ENCODE peak calls at places on chromosomes 12 and 14, in ten cellular contexts. B is breast epithelium, L is endothelial cell of umbilical vein, Y is right cardiac atrium, C is MG63, I is mammary epithelial cell, U is astrocyte of the cerebellum, E is BJ, D is prostate gland, X is lower lobe of right lung. J is an unnamed sample.

GRCh38 chr14:53696217-53696965 is 260.2 kb downstream of the BMP4 start:
- DNase-seq in E (no peak), B (no peak), L (peak), I (peak), D (no peak), U (no peak), X (no peak), Y (no peak), C (no peak), J (peak)

GRCh38 chr12:46342562-46343033 is 30.0 kb downstream of the SLC38A2 start:
- DNase-seq in C (peak), U (no peak), X (no peak), L (peak), Y (peak), D (peak), I (peak), E (no peak), B (no peak), J (no peak)

GRCh38 chr14:69643430-69644200 is 32.2 kb downstream of the SUSD6 start:
- DNase-seq in D (peak), X (peak), E (no peak), C (peak), Y (no peak), B (peak), I (peak), U (peak), L (peak), J (no peak)

GRCh38 chr14:49479432-49479831 is 106.7 kb downstream of the RPS29 start:
- DNase-seq in L (no peak), D (peak), B (no peak), C (peak), Y (no peak), U (no peak), E (no peak), X (no peak), I (no peak), J (no peak)

GRCh38 chr12:101919447-101919846 is 42.1 kb downstream of the DRAM1 start:
- DNase-seq in I (no peak), B (no peak), C (no peak), D (no peak), L (no peak), U (no peak), Y (no peak), X (no peak), E (no peak), J (no peak)

GRCh38 chr14:79493081-79493652 is 718.1 kb downstream of the DIO2 start:
- DNase-seq in Y (no peak), U (no peak), I (no peak), L (no peak), C (no peak), E (no peak), X (no peak), D (no peak), B (no peak), J (no peak)

GRCh38 chr12:43291516-43291915 is 260.5 kb downstream of the ADAMTS20 start:
- DNase-seq in D (no peak), B (no peak), X (no peak), L (peak), E (no peak), C (peak), I (no peak), U (no peak), Y (no peak), J (no peak)

GRCh38 chr12:230925-231671 is 17.1 kb upstream of the SLC6A12 start:
- DNase-seq in X (no peak), U (no peak), D (no peak), Y (no peak), L (no peak), I (no peak), B (peak), C (no peak), E (no peak), J (no peak)

GRCh38 chr14:36295642-36296627 is 24.5 kb downstream of the MBIP start:
- DNase-seq in B (no peak), L (no peak), I (no peak), E (no peak), D (no peak), X (no peak), C (no peak), U (no peak), Y (no peak), J (no peak)

GRCh38 chr12:99386907-99387306 is 260.6 kb upstream of the GARIN6 start:
- DNase-seq in D (no peak), I (peak), Y (no peak), X (no peak), U (peak), E (no peak), C (no peak), B (no peak), L (no peak), J (peak)

GRCh38 chr12:66741919-66742318 is 63.0 kb upstream of the GRIP1 start:
- DNase-seq in B (no peak), L (no peak), Y (no peak), C (no peak), I (no peak), U (no peak), D (no peak), X (no peak), E (no peak), J (no peak)

GRCh38 chr14:94373708-94374107 is 14.7 kb downstream of the SERPINA1 start:
- DNase-seq in U (peak), I (peak), D (no peak), E (peak), B (no peak), L (no peak), C (peak), Y (no peak), X (no peak), J (peak)

GRCh38 chr12:12327802-12328201 is 22.2 kb downstream of the MANSC1 start:
- DNase-seq in U (peak), X (no peak), B (no peak), I (peak), Y (no peak), E (no peak), L (peak), C (no peak), D (peak), J (peak)

GRCh38 chr14:71229875-71230274 is 322.6 kb downstream of the PCNX1 start:
- DNase-seq in U (no peak), D (no peak), I (no peak), B (no peak), X (no peak), C (no peak), Y (no peak), E (no peak), L (no peak), J (no peak)

GRCh38 chr12:75635606-75636444 is 124.4 kb upstream of the KRR1 start:
- DNase-seq in D (no peak), E (peak), X (no peak), L (peak), B (no peak), U (peak), I (peak), C (peak), Y (no peak), J (peak)

GRCh38 chr12:49776413-49776812 is 35.1 kb downstream of the TMBIM6 start:
- DNase-seq in D (peak), E (no peak), B (peak), X (peak), L (peak), C (peak), U (peak), I (peak), Y (peak), J (no peak)

GRCh38 chr12:49777341-49777740 is 36.0 kb downstream of the TMBIM6 start:
- DNase-seq in U (no peak), L (no peak), E (no peak), B (no peak), D (no peak), C (no peak), Y (no peak), I (peak), X (no peak), J (no peak)

GRCh38 chr12:49777800-49778748 is 36.7 kb downstream of the TMBIM6 start:
- DNase-seq in L (peak), E (no peak), U (no peak), B (peak), Y (peak), X (peak), I (peak), C (peak), D (peak), J (no peak)

DNA sequence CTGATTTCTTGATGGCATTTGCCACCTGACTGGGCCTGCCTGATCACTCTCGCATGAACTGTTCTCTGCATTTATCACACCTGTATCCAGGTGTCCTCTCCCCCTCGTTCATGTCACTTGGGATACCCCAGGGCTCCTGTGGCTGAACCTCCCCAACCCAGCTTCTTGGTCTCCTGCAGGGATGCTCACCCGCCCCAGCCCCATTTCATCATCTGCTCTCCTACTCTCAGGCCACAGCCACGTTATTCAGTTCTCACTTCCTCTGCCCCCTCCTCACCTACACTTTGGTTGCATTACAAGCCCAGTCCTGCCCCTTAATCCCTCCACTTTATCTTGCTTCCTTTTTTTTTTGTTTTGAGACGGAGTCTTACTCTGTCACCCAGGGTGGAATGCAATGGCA is 35.5 kb downstream of the TMBIM6 start:
- DNase-seq in L (no peak), B (no peak), I (no peak), C (no peak), D (no peak), E (no peak), X (no peak), U (no peak), Y (no peak), J (no peak)
- H3K4me3 ChIP-seq in L (no peak), B (no peak), I (no peak), C (no peak), D (no peak), E (no peak), X (no peak), U (no peak), Y (no peak), J (no peak)

GRCh38 chr12:52874573-52875435 is 26.0 kb upstream of the KRT78 start:
- DNase-seq in E (no peak), X (no peak), C (no peak), L (no peak), U (no peak), Y (no peak), B (no peak), D (no peak), I (no peak), J (no peak)
- H3K4me3 ChIP-seq in E (peak), X (peak), C (peak), L (no peak), U (peak), Y (peak), B (peak), D (peak), I (no peak), J (no peak)

GRCh38 chr14:21535545-21536394 is 9.6 kb upstream of the SALL2 start:
- DNase-seq in X (no peak), E (no peak), U (no peak), B (no peak), D (no peak), Y (no peak), L (no peak), C (no peak), I (no peak), J (no peak)

GRCh38 chr14:21534576-21534975 is 8.4 kb upstream of the SALL2 start:
- DNase-seq in E (no peak), B (no peak), I (no peak), Y (no peak), C (no peak), L (no peak), X (no peak), D (no peak), U (no peak), J (no peak)

GRCh38 chr14:21539154-21539940 is 13.2 kb upstream of the SALL2 start:
- DNase-seq in E (no peak), D (no peak), U (no peak), B (no peak), X (no peak), I (no peak), L (no peak), Y (no peak), C (no peak), J (no peak)

GRCh38 chr14:21536395-21537087 is 10.4 kb upstream of the SALL2 start:
- DNase-seq in D (no peak), L (no peak), C (no peak), Y (no peak), I (no peak), U (no peak), E (no peak), B (no peak), X (no peak), J (no peak)

DNA sequence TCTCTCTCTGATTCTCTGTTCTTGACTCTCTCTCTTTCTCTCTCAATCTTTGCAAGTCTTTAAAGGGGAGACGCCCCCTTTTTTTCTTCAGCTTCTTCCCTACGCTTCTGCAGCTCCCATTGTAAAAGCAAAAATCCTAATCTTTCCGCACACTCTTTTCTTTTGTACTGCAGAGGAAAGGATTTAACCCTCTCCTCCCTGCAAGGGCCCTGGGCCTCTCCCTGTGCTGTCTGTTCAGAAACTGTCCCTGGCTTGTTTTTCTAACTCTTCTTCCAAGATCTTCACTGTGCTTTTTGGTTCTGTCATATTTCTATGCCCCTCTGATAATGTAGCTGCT is 10.9 kb upstream of the SALL2 start:
- DNase-seq in X (no peak), U (no peak), B (no peak), I (no peak), C (no peak), D (no peak), Y (no peak), E (no peak), L (no peak), J (no peak)
- H3K4me3 ChIP-seq in X (peak), U (peak), B (peak), I (no peak), C (no peak), D (peak), Y (no peak), E (no peak), L (no peak), J (no peak)

DNA sequence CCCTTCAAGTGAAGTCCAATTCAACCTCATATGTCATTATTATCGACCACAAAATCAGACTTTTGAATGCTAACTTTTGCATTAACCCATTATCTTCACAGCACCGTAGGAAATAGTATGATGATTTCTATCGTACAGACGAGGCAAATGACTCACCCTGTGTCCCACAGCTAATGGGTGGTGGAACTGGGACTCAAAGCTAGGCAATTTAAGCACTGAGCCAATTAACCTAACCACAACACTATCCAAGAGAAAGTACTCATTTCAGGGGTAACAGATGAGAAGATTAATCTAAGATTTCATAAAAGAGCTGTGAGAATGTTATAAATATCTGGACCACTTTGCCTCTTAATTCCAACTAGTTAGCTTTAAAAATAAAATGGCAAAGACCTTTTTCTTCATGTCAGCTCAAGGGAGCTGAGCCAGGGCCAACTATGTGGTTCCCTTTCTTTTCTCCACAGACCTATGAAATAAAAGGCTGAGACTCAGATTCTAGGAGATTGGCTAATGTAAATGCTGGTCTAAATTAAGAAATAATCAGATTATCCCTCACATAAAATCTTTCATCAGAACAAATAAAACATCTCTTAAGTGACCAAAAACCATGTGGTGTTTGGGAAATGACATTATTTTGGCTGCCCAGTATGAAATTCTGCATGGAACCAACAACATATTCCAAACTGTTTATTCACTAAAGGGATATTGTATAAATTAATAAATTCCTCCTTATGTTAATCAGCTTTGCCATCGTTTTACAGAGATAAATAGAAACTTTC is 4.9 kb downstream of the PTGER2 start:
- DNase-seq in U (no peak), X (no peak), Y (no peak), L (no peak), I (no peak), C (no peak), D (no peak), E (no peak), B (no peak), J (no peak)
- H3K4me3 ChIP-seq in U (no peak), X (no peak), Y (no peak), L (no peak), I (no peak), C (no peak), D (no peak), E (no peak), B (no peak), J (no peak)

DNA sequence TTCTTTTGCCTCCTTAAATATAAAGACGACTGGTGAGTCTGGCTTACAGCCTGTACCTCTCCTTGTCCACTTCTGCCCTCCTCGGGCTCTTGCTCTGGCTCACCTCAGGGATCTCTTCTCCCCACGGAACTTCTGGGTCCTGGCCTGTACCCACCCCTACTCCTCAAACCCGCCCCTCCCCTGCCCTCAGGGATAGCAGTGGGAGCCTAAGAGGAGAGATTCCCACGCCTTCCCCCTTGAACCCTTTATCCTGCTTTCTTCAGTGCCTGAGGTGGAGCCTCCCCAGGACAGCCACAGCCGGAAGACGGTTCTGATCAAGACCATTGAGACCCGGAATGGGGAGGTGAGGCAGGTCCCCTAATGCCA is 2.7 kb downstream of the PRPH start:
- DNase-seq in Y (no peak), X (no peak), C (no peak), I (no peak), D (no peak), L (no peak), E (no peak), B (no peak), U (no peak), J (no peak)
- H3K4me3 ChIP-seq in Y (peak), X (peak), C (no peak), I (peak), D (no peak), L (no peak), E (no peak), B (peak), U (no peak), J (no peak)

GRCh38 chr12:4943067-4943937 is 33.6 kb downstream of the KCNA1 start:
- DNase-seq in E (no peak), U (no peak), B (no peak), L (no peak), C (no peak), Y (no peak), I (no peak), D (no peak), X (no peak), J (no peak)
- H3K4me3 ChIP-seq in E (no peak), U (no peak), B (no peak), L (no peak), C (no peak), Y (no peak), I (no peak), D (no peak), X (no peak), J (no peak)

DNA sequence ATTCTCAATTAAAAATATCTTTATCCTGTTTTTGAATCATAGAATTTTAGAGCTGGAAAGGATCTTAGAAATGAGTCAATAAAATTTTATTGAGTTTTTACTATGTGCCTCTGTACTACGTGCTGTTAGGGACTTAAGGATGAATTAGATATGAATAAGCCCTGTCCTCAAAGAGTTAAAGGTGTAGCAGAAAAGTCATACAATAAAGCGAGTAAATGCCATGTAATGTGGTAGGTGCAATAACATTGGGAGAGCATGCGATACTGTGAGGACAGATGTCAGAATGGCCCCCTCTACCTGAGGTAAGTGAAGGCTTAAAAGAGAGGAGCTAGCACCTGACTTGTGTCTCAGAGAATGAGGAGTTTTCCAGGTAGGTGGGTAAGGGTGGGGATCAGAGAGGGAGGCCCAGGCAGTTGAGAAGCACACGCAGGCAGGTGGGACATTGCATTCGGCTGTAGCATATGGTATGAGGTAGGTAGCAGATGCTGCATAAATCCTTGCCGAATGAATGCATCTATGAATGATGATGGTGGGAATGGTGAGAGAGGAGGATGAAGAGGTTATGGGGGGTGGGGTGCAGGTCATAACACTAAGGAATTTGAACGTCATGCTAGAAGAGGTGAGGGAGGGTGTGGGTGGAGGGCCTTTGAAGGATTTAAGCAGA is 35.4 kb upstream of the ATP23 start:
- DNase-seq in I (no peak), U (no peak), Y (no peak), X (no peak), C (no peak), D (no peak), L (no peak), B (no peak), E (no peak), J (no peak)
- H3K4me3 ChIP-seq in I (no peak), U (no peak), Y (no peak), X (no peak), C (no peak), D (no peak), L (no peak), B (no peak), E (no peak), J (no peak)

DNA sequence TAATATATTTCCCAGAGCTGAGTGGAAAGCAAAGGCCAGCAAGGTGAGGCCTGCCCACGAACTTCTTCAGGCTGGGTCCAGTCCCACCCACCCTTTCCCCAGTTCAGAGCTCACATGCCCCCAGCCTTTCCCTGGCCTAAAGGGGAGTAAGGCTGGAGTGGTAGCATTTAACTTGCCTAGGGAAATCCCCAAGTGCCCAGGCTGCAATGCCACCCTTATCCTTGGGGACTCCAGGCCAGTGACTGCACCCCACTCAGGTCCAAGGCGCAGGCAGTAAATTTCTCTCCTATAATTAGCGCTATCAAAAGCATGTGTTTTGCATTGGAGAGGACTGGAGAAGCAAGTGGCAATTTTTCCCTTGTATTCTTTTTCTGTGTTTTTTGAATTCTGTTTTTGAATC is 3.7 kb upstream of the HOXC6 start:
- DNase-seq in L (no peak), C (no peak), X (no peak), D (no peak), Y (no peak), E (no peak), I (no peak), B (peak), U (no peak), J (no peak)
- H3K4me3 ChIP-seq in L (no peak), C (peak), X (no peak), D (no peak), Y (no peak), E (no peak), I (peak), B (peak), U (no peak), J (no peak)

GRCh38 chr12:104464899-104465298 is 8.2 kb downstream of the CHST11 start:
- DNase-seq in I (no peak), U (no peak), D (no peak), C (no peak), B (no peak), L (no peak), X (no peak), Y (no peak), E (no peak), J (no peak)

GRCh38 chr12:104463371-104463770 is 6.6 kb downstream of the CHST11 start:
- DNase-seq in L (no peak), X (no peak), D (no peak), C (no peak), E (no peak), B (no peak), U (no peak), I (no peak), Y (no peak), J (no peak)

GRCh38 chr12:104460973-104461693 is 4.4 kb downstream of the CHST11 start:
- DNase-seq in E (no peak), D (no peak), I (no peak), Y (no peak), C (no peak), L (peak), X (no peak), B (no peak), U (no peak), J (no peak)

GRCh38 chr12:104462325-104462724 is 5.6 kb downstream of the CHST11 start:
- DNase-seq in X (no peak), D (no peak), B (no peak), E (no peak), Y (no peak), I (no peak), C (no peak), L (no peak), U (no peak), J (no peak)

GRCh38 chr12:104462931-104463339 is 6.2 kb downstream of the CHST11 start:
- DNase-seq in U (no peak), X (no peak), I (no peak), Y (no peak), D (no peak), C (no peak), L (peak), B (no peak), E (no peak), J (no peak)
- H3K4me3 ChIP-seq in U (no peak), X (peak), I (no peak), Y (no peak), D (no peak), C (no peak), L (no peak), B (no peak), E (no peak), J (no peak)

J was measured in HFF-Myc.